ENCODE peak calls at places on chromosome 1, in six cellular contexts. B is left ventricle myocardium superior, F is osteocyte, M is HEK293T, E is HS-5, U is NCI-H748 treated with DMSO at 0.1 percent for 48 hours. A is an unnamed sample.

GRCh38 chr1:213669512-213669911 is 318.3 kb upstream of the PROX1 start:
- DNase-seq in B (no peak), F (no peak), U (no peak), M (no peak), E (no peak), A (no peak)

GRCh38 chr1:109556563-109556962 is 8.1 kb downstream of the GNAI3 start:
- DNase-seq in E (no peak), B (no peak), U (no peak), F (no peak), M (no peak), A (no peak)

GRCh38 chr1:16120940-16121410 is 34.9 kb downstream of the EPHA2 start:
- DNase-seq in E (no peak), F (no peak), U (peak), B (no peak), M (no peak), A (no peak)

GRCh38 chr1:207810173-207810572 is 58.3 kb downstream of the CD46 start:
- DNase-seq in M (no peak), F (no peak), E (peak), U (no peak), B (no peak), A (no peak)

GRCh38 chr1:200896571-200897187 is 2.0 kb downstream of the INAVA start:
- DNase-seq in E (no peak), U (no peak), B (no peak), M (no peak), F (no peak), A (peak)

GRCh38 chr1:14366361-14367018 is 232.0 kb upstream of the KAZN start:
- DNase-seq in B (peak), F (no peak), M (peak), U (no peak), E (no peak), A (no peak)

GRCh38 chr1:48947761-48948537 is 171.3 kb upstream of the BEND5 start:
- DNase-seq in F (no peak), U (no peak), B (no peak), E (no peak), M (no peak), A (no peak)

GRCh38 chr1:161740871-161741270 is 8.7 kb upstream of the DUSP12 start:
- DNase-seq in U (no peak), E (no peak), F (no peak), B (no peak), M (no peak), A (no peak)

GRCh38 chr1:201596101-201596868 is 57.4 kb downstream of the NAV1 start:
- DNase-seq in F (no peak), E (no peak), M (no peak), B (no peak), U (no peak), A (no peak)

GRCh38 chr1:179121159-179121938 is 39.5 kb downstream of the TOR3A start:
- DNase-seq in B (no peak), U (no peak), E (no peak), F (no peak), M (peak), A (no peak)

GRCh38 chr1:53376742-53377437 is 49.0 kb upstream of the LRP8 start:
- DNase-seq in B (no peak), M (no peak), E (no peak), U (no peak), F (peak), A (no peak)

GRCh38 chr1:171107257-171107940 is 16.7 kb downstream of the FMO3 start:
- DNase-seq in B (no peak), M (no peak), U (no peak), E (no peak), F (no peak), A (no peak)

GRCh38 chr1:190124068-190124467 is 353.6 kb downstream of the BRINP3 start:
- DNase-seq in E (no peak), M (no peak), B (no peak), U (no peak), F (no peak), A (no peak)

GRCh38 chr1:14598498-14599172 is at the start of gene KAZN:
- DNase-seq in E (no peak), M (peak), U (no peak), B (peak), F (no peak), A (no peak)

GRCh38 chr1:193663965-193664364 is 477.6 kb upstream of the B3GALT2 start:
- DNase-seq in F (no peak), E (no peak), B (no peak), U (no peak), M (no peak), A (no peak)

GRCh38 chr1:103509235-103509634 is 16.3 kb upstream of the RNPC3 start:
- DNase-seq in B (no peak), F (no peak), U (no peak), E (no peak), M (no peak), A (no peak)

GRCh38 chr1:172359531-172359991 is 60.9 kb upstream of the C1orf105 start:
- DNase-seq in E (no peak), F (no peak), M (peak), U (no peak), B (no peak), A (peak)

A was measured in epithelial cell of proximal tubule.